ENCODE peak calls at places on chromosomes 11 and 22, in four cellular contexts. D, J, M and A are unnamed samples.

GRCh38 chr11:75949023-75949672 is 134.1 kb downstream of the UVRAG start:
- DNase-seq in J (peak; percentile 69), D (no peak), M (no peak), A (no peak)

GRCh38 chr11:46248270-46249102 is 29.0 kb upstream of the CREB3L1 start:
- DNase-seq in D (no peak), J (peak; percentile 97), M (no peak), A (peak; percentile 81)

GRCh38 chr11:64562723-64563351 is 28.2 kb upstream of the SLC22A12 start:
- DNase-seq in D (peak; percentile 23), M (no peak), J (no peak), A (no peak)

GRCh38 chr11:122339661-122340060 is 223.6 kb upstream of the BLID start:
- DNase-seq in J (no peak), M (no peak), D (no peak), A (no peak)

GRCh38 chr11:2955896-2956476 is 26.8 kb upstream of the PHLDA2 start:
- DNase-seq in M (no peak), D (no peak), J (no peak), A (peak; percentile 69)

GRCh38 chr22:23068096-23068831 is 2.1 kb upstream of the GNAZ start:
- DNase-seq in M (no peak), J (no peak), D (peak; percentile 60), A (peak; percentile 42)

GRCh38 chr11:85951428-85952107 is 96.4 kb downstream of the CCDC83 start:
- DNase-seq in J (no peak), M (no peak), D (no peak), A (no peak)

GRCh38 chr11:112795896-112796686 is 165.1 kb upstream of the NCAM1 start:
- DNase-seq in J (no peak), D (peak; percentile 90), M (no peak), A (no peak)

GRCh38 chr22:37118083-37118482 is 8.6 kb upstream of the TMPRSS6 start:
- DNase-seq in M (no peak), J (no peak), D (no peak), A (no peak)

GRCh38 chr22:38490915-38491314 is 15.2 kb downstream of the DDX17 start:
- DNase-seq in D (peak; percentile 50), J (peak; percentile 64), M (peak; percentile 82), A (no peak)

GRCh38 chr22:28822930-28823481 is 22.6 kb upstream of the XBP1 start:
- DNase-seq in D (peak; percentile 42), J (no peak), M (peak; percentile 73), A (no peak)

GRCh38 chr11:415640-416041 is 842 bp upstream of the SIGIRR start:
- DNase-seq in J (no peak), M (no peak), D (no peak), A (no peak)
- H3K4me3 ChIP-seq in J (no peak overlapping the region), M (peak overlapping the region; percentile 70), D (no peak overlapping the region), A (no peak overlapping the region)

DNA sequence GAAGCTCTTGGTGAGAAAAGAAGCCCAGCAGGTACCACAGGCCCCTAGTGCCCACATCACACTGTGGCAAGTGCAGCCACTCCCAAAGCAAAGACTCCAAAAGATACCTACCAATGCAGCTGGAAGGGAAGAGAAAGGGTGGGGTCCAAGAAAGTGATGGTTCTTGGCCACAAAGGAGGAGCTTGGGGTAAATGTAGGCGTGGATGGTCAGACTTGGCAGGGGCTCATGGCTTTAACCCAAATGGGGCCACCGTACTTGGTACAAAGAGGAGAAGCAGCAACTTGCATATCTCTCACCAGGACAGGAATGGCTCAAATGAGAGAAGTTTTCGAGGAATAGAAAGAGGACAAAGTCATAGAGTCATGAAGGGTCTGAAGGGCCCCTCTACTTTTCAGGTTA is 4.8 kb downstream of the MAP3K11 start:
- DNase-seq in J (peak; percentile 46), D (no peak), M (no peak), A (no peak)
- H3K9ac ChIP-seq in J (no peak overlapping the region), D (no peak overlapping the region), M (no peak overlapping the region), A (no peak overlapping the region)

GRCh38 chr11:10909141-10909883 is 51.5 kb upstream of the ZBED5 start:
- DNase-seq in J (peak; percentile 79), M (no peak), D (no peak), A (no peak)

GRCh38 chr11:10911907-10912306 is 54.1 kb upstream of the ZBED5 start:
- DNase-seq in M (no peak), J (no peak), D (no peak), A (no peak)

GRCh38 chr11:10906521-10906920 is 48.7 kb upstream of the ZBED5 start:
- DNase-seq in M (no peak), J (peak; percentile 70), D (no peak), A (no peak)

GRCh38 chr11:10913075-10913474 is 55.2 kb upstream of the ZBED5 start:
- DNase-seq in D (no peak), M (no peak), J (peak; percentile 41), A (no peak)

GRCh38 chr11:10908215-10908990 is 50.5 kb upstream of the ZBED5 start:
- DNase-seq in M (no peak), D (no peak), J (peak; percentile 97), A (no peak)
- H3K4me3 ChIP-seq in M (no peak overlapping the region), D (no peak overlapping the region), J (no peak overlapping the region), A (no peak overlapping the region)

GRCh38 chr22:17786435-17787158 is 12.3 kb upstream of the BID start:
- DNase-seq in J (peak; percentile 60), M (no peak), D (peak; percentile 85), A (peak; percentile 70)

GRCh38 chr22:17785185-17786184 is 11.2 kb upstream of the BID start:
- DNase-seq in J (peak; percentile 49), D (no peak), M (peak; percentile 84), A (peak; percentile 94)

GRCh38 chr22:17788023-17788330 is 13.7 kb upstream of the BID start:
- DNase-seq in D (no peak), M (no peak), J (no peak), A (no peak)

GRCh38 chr22:17788528-17789378 is 14.5 kb upstream of the BID start:
- DNase-seq in J (no peak), M (no peak), D (no peak), A (peak; percentile 78)

GRCh38 chr22:17787159-17788022 is 13.1 kb upstream of the BID start:
- DNase-seq in D (no peak), M (no peak), J (peak; percentile 59), A (no peak)
- H3K9ac ChIP-seq in D (no peak overlapping the region), M (no peak overlapping the region), J (peak overlapping the region; percentile 7), A (no peak overlapping the region)

GRCh38 chr22:46598737-46599424 is 21.3 kb upstream of the GRAMD4 start:
- DNase-seq in M (no peak), D (peak; percentile 64), J (no peak), A (no peak)

GRCh38 chr22:46604306-46604690 is 15.9 kb upstream of the GRAMD4 start:
- DNase-seq in M (no peak), J (no peak), D (no peak), A (no peak)

GRCh38 chr22:46600397-46600796 is 19.8 kb upstream of the GRAMD4 start:
- DNase-seq in D (no peak), J (no peak), M (no peak), A (no peak)

GRCh38 chr22:46605117-46605516 is 15.1 kb upstream of the GRAMD4 start:
- DNase-seq in D (no peak), M (no peak), J (no peak), A (no peak)

DNA sequence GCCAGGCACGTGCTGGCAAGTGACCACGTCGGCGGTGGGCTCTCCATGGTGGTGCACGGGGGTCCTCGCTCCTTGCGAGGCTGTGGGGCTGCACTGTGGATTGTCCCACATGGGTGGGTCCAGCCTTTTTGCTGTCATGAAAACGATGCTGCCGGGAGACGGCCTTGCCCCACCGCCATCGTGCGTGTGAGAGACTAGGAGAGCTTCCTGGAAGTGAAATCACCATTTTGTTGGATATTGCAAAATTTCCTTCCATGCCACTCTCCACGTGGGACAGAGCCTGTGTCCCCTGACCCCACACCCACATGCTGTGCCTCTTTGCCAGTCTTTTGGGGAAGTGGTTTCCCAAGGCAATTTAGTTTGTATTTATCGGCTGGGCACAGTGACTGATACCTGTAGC is 18.2 kb upstream of the GRAMD4 start:
- DNase-seq in J (no peak), M (no peak), D (peak; percentile 71), A (no peak)
- H3K4me3 ChIP-seq in J (no peak overlapping the region), M (no peak overlapping the region), D (no peak overlapping the region), A (no peak overlapping the region)